ENCODE peak calls at places on chromosomes 13 and 19, in four cellular contexts. U, V, D and L are unnamed samples.

GRCh38 chr13:110714798-110715394 is 1.4 kb downstream of the ING1 start:
- DNase-seq in D (no peak), U (peak), V (no peak), L (peak)

GRCh38 chr19:31378404-31378803 is 29.2 kb upstream of the TSHZ3 start:
- DNase-seq in U (peak), V (no peak), D (no peak), L (no peak)

GRCh38 chr19:23075031-23075733 is 41.6 kb upstream of the ZNF730 start:
- DNase-seq in U (no peak), D (no peak), V (peak), L (peak)

GRCh38 chr19:14561832-14562351 is 10.0 kb downstream of the NDUFB7 start:
- DNase-seq in D (no peak), U (no peak), V (no peak), L (no peak)

GRCh38 chr19:18290250-18291018 is 9.0 kb upstream of the JUND start:
- DNase-seq in D (peak), U (no peak), V (peak), L (no peak)

GRCh38 chr19:47573076-47574026 is at the start of gene ZNF541:
- DNase-seq in U (no peak), V (peak), D (no peak), L (peak)

GRCh38 chr19:18170714-18171255 is 2.8 kb upstream of the IFI30 start:
- DNase-seq in V (no peak), U (no peak), D (peak), L (no peak)

GRCh38 chr13:23461544-23461943 is 28.0 kb upstream of the SACS start:
- DNase-seq in U (no peak), D (no peak), V (no peak), L (no peak)

GRCh38 chr19:48069435-48069834 is 25.6 kb upstream of the CABP5 start:
- DNase-seq in V (no peak), D (no peak), U (no peak), L (peak)

GRCh38 chr13:46202188-46202795 is 9.4 kb upstream of the LRRC63 start:
- DNase-seq in V (no peak), U (no peak), D (no peak), L (no peak)

GRCh38 chr19:30421571-30421970 is 49.4 kb downstream of the ZNF536 start:
- DNase-seq in D (no peak), U (no peak), V (no peak), L (no peak)

GRCh38 chr19:33469171-33470039 is 52.2 kb downstream of the PEPD start:
- DNase-seq in V (no peak), U (no peak), D (no peak), L (no peak)

GRCh38 chr19:45450042-45450380 is 17.8 kb upstream of the FOSB start:
- DNase-seq in U (no peak), D (no peak), V (peak), L (no peak)

GRCh38 chr13:96700657-96701056 is 293.6 kb downstream of the OXGR1 start:
- DNase-seq in U (no peak), V (no peak), D (no peak), L (no peak)
- TF ChIP-seq NR2C2 in U (no peak), V (no peak), D (no peak), L (no peak)

GRCh38 chr13:47287291-47287751 is 390.5 kb upstream of the HTR2A start:
- DNase-seq in V (no peak), U (no peak), D (no peak), L (no peak)

GRCh38 chr13:47294691-47295090 is 397.8 kb upstream of the HTR2A start:
- DNase-seq in U (no peak), D (no peak), V (no peak), L (no peak)

GRCh38 chr13:47288546-47288945 is 391.7 kb upstream of the HTR2A start:
- DNase-seq in D (no peak), U (no peak), V (no peak), L (no peak)

GRCh38 chr13:47291116-47291656 is 394.3 kb upstream of the HTR2A start:
- DNase-seq in V (no peak), U (no peak), D (no peak), L (no peak)

GRCh38 chr13:47289578-47289977 is 392.7 kb upstream of the HTR2A start:
- DNase-seq in U (peak), V (no peak), D (no peak), L (no peak)
- TF ChIP-seq NR2C2 in U (no peak), V (no peak), D (no peak), L (no peak)

GRCh38 chr13:76991796-76992547 is at the start of gene CLN5:
- DNase-seq in U (peak), V (peak), D (peak), L (peak)
- TF ChIP-seq NR2C2 in U (peak), V (peak), D (no peak), L (no peak)

GRCh38 chr13:73142091-73142490 is 83.3 kb downstream of the KLF5 start:
- DNase-seq in V (no peak), U (no peak), D (no peak), L (no peak)
- TF ChIP-seq NR2C2 in V (no peak), U (no peak), D (no peak), L (no peak)

GRCh38 chr13:30895773-30896172 is 10.3 kb upstream of the MEDAG start:
- DNase-seq in V (no peak), U (no peak), D (no peak), L (no peak)
- TF ChIP-seq NR2C2 in V (no peak), U (no peak), D (no peak), L (no peak)